ENCODE peak calls at places on chromosomes 16 and 17, in seven cellular contexts. L, P, S, A, I, Z and W are unnamed samples.

GRCh38 chr16:78199325-78200022 is 100.0 kb downstream of the WWOX start:
- DNase-seq in L (no peak), P (peak), S (peak), A (no peak), I (no peak), Z (no peak), W (no peak)

GRCh38 chr17:41500131-41500911 is 5.1 kb downstream of the KRT13 start:
- DNase-seq in L (no peak), P (no peak), S (no peak), A (no peak), I (no peak), Z (no peak), W (no peak)

GRCh38 chr17:60641810-60642220 is 35.8 kb upstream of the BCAS3 start:
- DNase-seq in L (peak), P (peak), S (peak), A (peak), I (no peak), Z (peak), W (no peak)

GRCh38 chr17:6670571-6670970 is 19.0 kb downstream of the C17orf100 start:
- DNase-seq in L (no peak), P (no peak), S (no peak), A (no peak), I (no peak), Z (no peak), W (no peak)

GRCh38 chr16:3998793-3999478 is 117.3 kb downstream of the ADCY9 start:
- DNase-seq in L (no peak), P (no peak), S (no peak), A (no peak), I (no peak), Z (no peak), W (no peak)

GRCh38 chr17:17648762-17649161 is 32.5 kb upstream of the RAI1 start:
- DNase-seq in L (no peak), P (no peak), S (no peak), A (no peak), I (no peak), Z (no peak), W (no peak)

GRCh38 chr17:51059781-51060180 is 60.9 kb downstream of the SPAG9 start:
- DNase-seq in L (no peak), P (peak), S (no peak), A (no peak), I (no peak), Z (no peak), W (no peak)

GRCh38 chr17:12637015-12637414 is 28.7 kb upstream of the MYOCD start:
- DNase-seq in L (no peak), P (no peak), S (no peak), A (no peak), I (no peak), Z (no peak), W (no peak)

GRCh38 chr17:65109990-65110680 is 27.0 kb upstream of the RGS9 start:
- DNase-seq in L (no peak), P (no peak), S (no peak), A (no peak), I (no peak), Z (peak), W (no peak)

GRCh38 chr17:74860999-74861553 is 1.4 kb upstream of the GRIN2C start:
- DNase-seq in L (peak), P (no peak), S (no peak), A (no peak), I (no peak), Z (no peak), W (no peak)

GRCh38 chr17:13755851-13756250 is 154.1 kb upstream of the HS3ST3A1 start:
- DNase-seq in L (no peak), P (no peak), S (no peak), A (no peak), I (no peak), Z (no peak), W (no peak)

GRCh38 chr16:66847533-66848057 is 3.4 kb downstream of the CA7 start:
- DNase-seq in L (no peak), P (no peak), S (no peak), A (no peak), I (no peak), Z (no peak), W (no peak)

GRCh38 chr16:82146957-82147356 is 23.1 kb downstream of the MPHOSPH6 start:
- DNase-seq in L (no peak), P (peak), S (no peak), A (no peak), I (no peak), Z (no peak), W (no peak)

GRCh38 chr17:12492450-12492849 is 173.2 kb upstream of the MYOCD start:
- DNase-seq in L (no peak), P (no peak), S (no peak), A (no peak), I (no peak), Z (no peak), W (no peak)

GRCh38 chr16:31200821-31201510 is 1.6 kb downstream of the PYCARD start:
- DNase-seq in L (no peak), P (no peak), S (no peak), A (no peak), I (no peak), Z (no peak), W (no peak)

GRCh38 chr17:1270210-1271019 is at the start of gene BHLHA9:
- DNase-seq in L (no peak), P (no peak), S (peak), A (no peak), I (no peak), Z (no peak), W (no peak)

GRCh38 chr17:56834380-56835258 is 668 bp downstream of the DGKE start:
- DNase-seq in L (peak), P (peak), S (peak), A (peak), I (peak), Z (peak), W (no peak)

GRCh38 chr16:28309811-28310311 is 17.5 kb downstream of the SBK1 start:
- DNase-seq in L (no peak), P (no peak), S (peak), A (no peak), I (no peak), Z (no peak), W (no peak)

GRCh38 chr16:52557236-52557635 is 10.3 kb upstream of the TOX3 start:
- DNase-seq in L (no peak), P (peak), S (peak), A (no peak), I (no peak), Z (no peak), W (no peak)

GRCh38 chr16:676565-677297 is 1.3 kb downstream of the RHBDL1 start:
- DNase-seq in L (no peak), P (no peak), S (peak), A (peak), I (no peak), Z (no peak), W (no peak)

GRCh38 chr16:17437142-17437720 is 33.5 kb downstream of the XYLT1 start:
- DNase-seq in L (no peak), P (no peak), S (no peak), A (no peak), I (no peak), Z (no peak), W (no peak)

GRCh38 chr16:85685251-85685650 is 3.5 kb downstream of the GINS2 start:
- DNase-seq in L (no peak), P (no peak), S (no peak), A (no peak), I (no peak), Z (no peak), W (no peak)

GRCh38 chr17:51423421-51424160 is 163.2 kb downstream of the UTP18 start:
- DNase-seq in L (no peak), P (no peak), S (no peak), A (no peak), I (no peak), Z (no peak), W (no peak)

GRCh38 chr16:29845656-29846055 is 17.4 kb downstream of the CDIPT start:
- DNase-seq in L (no peak), P (no peak), S (no peak), A (no peak), I (no peak), Z (no peak), W (no peak)

GRCh38 chr16:31348578-31348977 is 6.4 kb upstream of the ITGAX start:
- DNase-seq in L (no peak), P (no peak), S (no peak), A (no peak), I (no peak), Z (no peak), W (no peak)

GRCh38 chr17:80432350-80432955 is 17.5 kb downstream of the ENDOV start:
- DNase-seq in L (no peak), P (no peak), S (no peak), A (no peak), I (no peak), Z (no peak), W (no peak)

GRCh38 chr17:51640108-51640622 is 379.8 kb downstream of the UTP18 start:
- DNase-seq in L (peak), P (peak), S (no peak), A (no peak), I (no peak), Z (no peak), W (no peak)

GRCh38 chr17:75406222-75406615 is 741 bp upstream of the GRB2 start:
- DNase-seq in L (peak), P (no peak), S (no peak), A (no peak), I (no peak), Z (no peak), W (no peak)

GRCh38 chr16:22077700-22078313 is 14.5 kb upstream of the VWA3A start:
- DNase-seq in L (peak), P (peak), S (peak), A (peak), I (no peak), Z (no peak), W (no peak)

GRCh38 chr17:57050303-57050702 is 34.7 kb upstream of the AKAP1 start:
- DNase-seq in L (no peak), P (no peak), S (no peak), A (no peak), I (no peak), Z (no peak), W (no peak)

GRCh38 chr17:66665194-66665593 is 169.7 kb upstream of the CACNG5 start:
- DNase-seq in L (no peak), P (no peak), S (no peak), A (no peak), I (no peak), Z (no peak), W (no peak)
- TF ChIP-seq EP300 in L (no peak), P (no peak), S (no peak), A (no peak), I (no peak), Z (no peak), W (no peak)

DNA sequence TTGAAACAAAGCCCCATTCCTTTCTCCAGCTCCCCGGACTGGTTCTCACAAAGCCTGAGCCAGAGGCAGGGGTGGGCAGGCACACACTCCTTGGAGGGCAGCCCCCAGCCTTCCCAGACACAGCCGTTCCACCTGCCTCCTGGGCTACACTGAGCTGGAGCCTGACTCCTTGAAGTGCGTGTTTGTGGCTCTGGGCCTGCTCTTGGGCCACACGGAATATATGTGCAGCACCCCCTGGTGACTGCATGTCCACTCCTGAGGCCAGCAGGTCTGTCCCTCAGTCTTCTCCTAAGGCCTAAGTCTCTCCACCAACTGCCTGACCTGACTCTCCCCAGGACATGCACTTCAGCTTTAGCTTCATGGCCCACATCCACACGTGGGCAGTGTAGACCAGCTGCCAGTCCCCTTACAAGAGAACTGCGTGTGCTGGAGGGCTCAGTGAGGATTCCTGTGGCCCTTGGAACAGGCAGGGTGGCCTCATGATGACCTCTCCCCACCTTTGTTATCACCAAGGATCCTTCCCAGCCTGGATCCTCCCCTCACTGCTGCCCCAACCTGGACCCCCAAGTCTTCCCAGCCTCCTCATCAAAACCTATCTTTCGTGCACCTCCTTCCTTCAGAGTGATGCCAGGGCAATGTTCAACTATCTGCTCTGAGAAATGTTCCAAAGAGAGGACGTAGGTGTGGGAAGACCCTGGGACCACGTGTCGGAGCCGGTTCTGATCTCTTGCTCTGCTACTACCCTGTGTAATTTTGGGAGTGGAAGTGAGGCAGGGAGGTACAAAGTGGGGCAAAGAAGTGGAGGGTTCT is 12.4 kb upstream of the SLC6A2 start:
- DNase-seq in L (no peak), P (peak), S (peak), A (peak), I (no peak), Z (no peak), W (no peak)
- TF ChIP-seq CTCF in L (peak), P (peak), S (no peak), A (peak), I (no peak), Z (no peak), W (peak)

GRCh38 chr17:8382052-8382879 is 727 bp downstream of the RPL26 start:
- DNase-seq in L (no peak), P (no peak), S (no peak), A (no peak), I (no peak), Z (no peak), W (no peak)

GRCh38 chr17:8376302-8377067 is at the start of gene KRABD2:
- DNase-seq in L (peak), P (peak), S (peak), A (peak), I (peak), Z (peak), W (peak)

GRCh38 chr17:8375738-8376259 is 705 bp downstream of the KRABD2 start:
- DNase-seq in L (no peak), P (no peak), S (no peak), A (no peak), I (no peak), Z (no peak), W (no peak)

GRCh38 chr17:8380049-8380448 is 2.9 kb downstream of the RPL26 start:
- DNase-seq in L (no peak), P (no peak), S (no peak), A (no peak), I (no peak), Z (no peak), W (no peak)

GRCh38 chr17:8377422-8377821 is 918 bp upstream of the KRABD2 start:
- DNase-seq in L (no peak), P (no peak), S (no peak), A (no peak), I (no peak), Z (no peak), W (no peak)
- TF ChIP-seq POLR2AphosphoS5 in L (no peak), P (no peak), S (no peak), A (no peak), I (no peak), Z (no peak), W (no peak)

DNA sequence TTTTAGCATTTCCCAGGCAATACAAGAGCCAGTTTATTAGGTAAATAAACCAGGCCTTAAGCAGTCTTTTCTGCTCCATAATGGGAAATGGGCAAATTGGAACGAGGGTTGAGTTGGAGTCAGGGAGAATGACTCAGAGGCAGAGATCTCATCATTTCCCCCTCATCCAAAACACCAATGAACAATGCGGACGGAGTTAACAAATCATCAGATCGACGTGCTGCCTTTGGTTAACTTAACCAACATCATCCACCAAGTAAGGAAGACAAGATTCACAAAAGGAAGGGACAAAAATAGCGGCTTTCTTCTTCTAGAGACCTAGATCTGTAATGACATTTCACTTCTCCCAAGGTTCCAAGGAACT is 243.5 kb downstream of the STX8 start:
- DNase-seq in L (no peak), P (no peak), S (no peak), A (no peak), I (no peak), Z (no peak), W (no peak)
- TF ChIP-seq EP300 in L (no peak), P (no peak), S (no peak), A (no peak), I (no peak), Z (no peak), W (no peak)

GRCh38 chr17:47846741-47847340 is 4.1 kb downstream of the SP6 start:
- DNase-seq in L (no peak), P (no peak), S (no peak), A (no peak), I (no peak), Z (no peak), W (no peak)

GRCh38 chr17:47844814-47845453 is 3.9 kb upstream of the SCRN2 start:
- DNase-seq in L (peak), P (no peak), S (no peak), A (no peak), I (no peak), Z (no peak), W (no peak)

GRCh38 chr17:47848198-47848513 is 2.8 kb downstream of the SP6 start:
- DNase-seq in L (no peak), P (no peak), S (no peak), A (no peak), I (no peak), Z (no peak), W (no peak)

GRCh38 chr17:47850373-47850691 is 631 bp downstream of the SP6 start:
- DNase-seq in L (no peak), P (no peak), S (no peak), A (no peak), I (no peak), Z (no peak), W (no peak)

GRCh38 chr17:47847341-47848197 is 3.4 kb downstream of the SP6 start:
- DNase-seq in L (peak), P (no peak), S (no peak), A (no peak), I (no peak), Z (no peak), W (no peak)
- TF ChIP-seq CTCF in L (peak), P (peak), S (no peak), A (no peak), I (peak), Z (no peak), W (peak)

GRCh38 chr17:58694826-58695225 is 2.4 kb downstream of the RAD51C start:
- DNase-seq in L (no peak), P (no peak), S (no peak), A (no peak), I (no peak), Z (no peak), W (no peak)
- TF ChIP-seq POLR2AphosphoS5 in L (no peak), P (no peak), S (no peak), A (no peak), I (no peak), Z (no peak), W (no peak)

GRCh38 chr17:38444151-38444550 is 15.9 kb downstream of the ARHGAP23 start:
- DNase-seq in L (peak), P (peak), S (peak), A (peak), I (no peak), Z (peak), W (no peak)
- TF ChIP-seq EP300 in L (no peak), P (no peak), S (no peak), A (no peak), I (no peak), Z (no peak), W (no peak)

GRCh38 chr17:73210002-73210678 is 17.3 kb downstream of the COG1 start:
- DNase-seq in L (peak), P (no peak), S (no peak), A (no peak), I (no peak), Z (no peak), W (no peak)
- TF ChIP-seq CTCF in L (peak), P (no peak), S (peak), A (no peak), I (no peak), Z (no peak), W (peak)

GRCh38 chr17:28997811-28998210 is 8.0 kb downstream of the SEZ6 start:
- DNase-seq in L (no peak), P (no peak), S (no peak), A (no peak), I (no peak), Z (no peak), W (no peak)

GRCh38 chr17:28993645-28994426 is 12.0 kb downstream of the SEZ6 start:
- DNase-seq in L (no peak), P (no peak), S (no peak), A (no peak), I (no peak), Z (no peak), W (no peak)

GRCh38 chr17:28999216-28999615 is 6.6 kb downstream of the SEZ6 start:
- DNase-seq in L (no peak), P (no peak), S (no peak), A (no peak), I (no peak), Z (no peak), W (no peak)

GRCh38 chr17:28993013-28993600 is 12.7 kb downstream of the SEZ6 start:
- DNase-seq in L (no peak), P (no peak), S (no peak), A (no peak), I (no peak), Z (no peak), W (no peak)

DNA sequence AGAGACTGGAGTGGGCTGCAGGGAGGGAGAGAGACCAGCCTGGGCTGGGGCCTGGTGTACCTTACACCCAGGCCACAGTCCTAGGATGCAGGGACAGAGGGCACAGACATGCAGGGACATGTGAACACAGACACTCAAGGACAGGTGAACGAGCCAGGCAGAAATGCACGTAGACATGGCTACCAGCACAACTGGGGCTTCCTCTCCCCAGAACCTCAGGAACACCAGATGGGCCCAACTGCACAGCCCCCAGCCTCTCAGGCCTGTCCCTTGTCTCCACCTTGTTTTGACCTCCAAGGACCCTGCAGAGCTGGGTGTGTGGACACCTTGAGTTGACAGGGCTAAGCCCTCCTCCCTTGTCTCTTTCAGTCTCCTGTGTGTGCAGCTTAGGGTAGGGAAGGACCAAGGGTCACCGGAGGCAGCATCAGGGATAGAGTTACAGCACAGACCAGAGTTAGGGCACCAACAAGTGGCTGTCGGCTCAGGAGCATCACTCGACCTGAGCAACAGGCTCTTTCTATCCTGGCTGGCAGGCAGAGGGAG is 9.2 kb downstream of the SEZ6 start:
- DNase-seq in L (no peak), P (peak), S (no peak), A (no peak), I (no peak), Z (no peak), W (no peak)
- TF ChIP-seq POLR2AphosphoS5 in L (no peak), P (no peak), S (no peak), A (no peak), I (no peak), Z (no peak), W (no peak)